ENCODE peak calls at places on chromosomes 13 and 19, in nine cellular contexts. W is KG1; D is cardiac muscle cell; T is stimulated activated CD4-positive, alpha-beta T cell treated with anti-CD3 and anti-CD28 coated beads, TNF-alpha, amount 100 ng/mL, for 1 hour; K is left ventricle myocardium superior; Q is RWPE1; H is neural progenitor cell; Z is NCI-H69; S is testis. B is an unnamed sample.

GRCh38 chr13:49620170-49620621 is 8.1 kb upstream of the ARL11 start:
- DNase-seq in W (no peak), D (no peak), T (no peak), K (peak; percentile 49), Q (no peak), H (no peak), Z (peak; percentile 45), S (peak; percentile 52), B (no peak)

GRCh38 chr19:35648017-35648961 is at the start of gene COX6B1:
- DNase-seq in W (peak; percentile 91), D (peak; percentile 97), T (peak; percentile 80), K (peak; percentile 92), Q (peak; percentile 98), H (peak; percentile 98), Z (peak; percentile 99), S (peak; percentile 98), B (peak; percentile 99)

GRCh38 chr19:37594982-37595382 is 306 bp downstream of the ZNF540 start:
- DNase-seq in W (peak; percentile 24), D (peak; percentile 67), T (peak; percentile 3), K (peak; percentile 76), Q (no peak), H (no peak), Z (peak; percentile 89), S (peak; percentile 74), B (no peak)

GRCh38 chr13:70792121-70792520 is 683.9 kb upstream of the KLHL1 start:
- DNase-seq in W (no peak), D (no peak), T (no peak), K (no peak), Q (no peak), H (peak; percentile 5), Z (peak; percentile 31), S (no peak), B (no peak)

GRCh38 chr13:105144936-105145335 is 1390.5 kb downstream of the EFNB2 start:
- DNase-seq in W (no peak), D (no peak), T (no peak), K (no peak), Q (no peak), H (no peak), Z (no peak), S (no peak), B (no peak)

GRCh38 chr19:33186835-33187540 is 7.1 kb upstream of the LRP3 start:
- DNase-seq in W (no peak), D (no peak), T (no peak), K (no peak), Q (no peak), H (no peak), Z (peak; percentile 58), S (no peak), B (no peak)

GRCh38 chr19:37926255-37926654 is 19.2 kb downstream of the SIPA1L3 start:
- DNase-seq in W (no peak), D (no peak), T (no peak), K (no peak), Q (no peak), H (no peak), Z (no peak), S (no peak), B (no peak)

GRCh38 chr13:98004107-98004506 is 50.6 kb downstream of the IPO5 start:
- DNase-seq in W (no peak), D (peak; percentile 36), T (no peak), K (no peak), Q (no peak), H (no peak), Z (no peak), S (no peak), B (no peak)

GRCh38 chr19:54473071-54473941 is at the start of gene CDC42EP5:
- DNase-seq in W (no peak), D (peak; percentile 95), T (no peak), K (peak; percentile 83), Q (no peak), H (peak; percentile 32), Z (peak; percentile 30), S (peak; percentile 73), B (peak; percentile 76)

GRCh38 chr13:21657538-21657937 is 13.3 kb upstream of the FGF9 start:
- DNase-seq in W (no peak), D (peak; percentile 34), T (no peak), K (no peak), Q (peak; percentile 82), H (no peak), Z (no peak), S (no peak), B (peak; percentile 46)

GRCh38 chr13:26991508-26992181 is 180.0 kb downstream of the USP12 start:
- DNase-seq in W (no peak), D (peak; percentile 35), T (no peak), K (no peak), Q (no peak), H (no peak), Z (no peak), S (peak; percentile 75), B (peak; percentile 77)